ENCODE peak calls at places on chromosomes 4 and X, in nine cellular contexts. Z is ovary; J is neuronal stem cell; I is pancreas; D is esophagus squamous epithelium; R is OCI-LY7; S is MM.1S; P is naive thymus-derived CD4-positive, alpha-beta T cell; N is A549. H is an unnamed sample.

GRCh38 chr4:84235131-84235530 is 264.0 kb downstream of the NKX6-1 start:
- DNase-seq in Z (no peak), J (no peak), I (no peak), D (no peak), R (no peak), S (peak; percentile 27), P (no peak), N (no peak), H (no peak)

GRCh38 chr4:39970559-39971270 is 7.0 kb downstream of the PDS5A start:
- DNase-seq in Z (no peak), J (no peak), I (no peak), D (no peak), R (peak; percentile 35), S (no peak), P (no peak), N (peak; percentile 29), H (no peak)

GRCh38 chrX:19954707-19955106 is 36.2 kb downstream of the BCLAF3 start:
- DNase-seq in Z (no peak), J (no peak), I (no peak), D (no peak), R (no peak), S (no peak), P (no peak), N (no peak), H (no peak)

GRCh38 chrX:16239211-16239610 is 71.9 kb downstream of the MAGEB17 start:
- DNase-seq in Z (no peak), J (no peak), I (no peak), D (no peak), R (no peak), S (no peak), P (no peak), N (peak; percentile 29), H (no peak)

GRCh38 chr4:15479089-15479912 is 9.6 kb downstream of the CC2D2A start:
- DNase-seq in Z (peak; percentile 59), J (peak; percentile 80), I (peak; percentile 31), D (no peak), R (peak; percentile 44), S (peak; percentile 23), P (no peak), N (peak; percentile 84), H (peak; percentile 92)

GRCh38 chr4:69060651-69061308 is 35.5 kb upstream of the UGT2B7 start:
- DNase-seq in Z (no peak), J (no peak), I (no peak), D (no peak), R (peak; percentile 0), S (no peak), P (no peak), N (peak; percentile 41), H (peak; percentile 27)

GRCh38 chr4:123599061-123599919 is 202.7 kb downstream of the SPRY1 start:
- DNase-seq in Z (no peak), J (no peak), I (no peak), D (no peak), R (no peak), S (no peak), P (no peak), N (no peak), H (no peak)

GRCh38 chrX:77875372-77875771 is 19.9 kb downstream of the MAGT1 start:
- DNase-seq in Z (no peak), J (no peak), I (no peak), D (no peak), R (no peak), S (no peak), P (no peak), N (no peak), H (no peak)

GRCh38 chrX:24464498-24464835 is 619 bp upstream of the PDK3 start:
- DNase-seq in Z (peak; percentile 43), J (no peak), I (peak; percentile 2), D (no peak), R (no peak), S (no peak), P (no peak), N (no peak), H (no peak)

GRCh38 chr4:143377635-143378099 is 41.0 kb downstream of the GAB1 start:
- DNase-seq in Z (no peak), J (no peak), I (no peak), D (no peak), R (peak; percentile 88), S (peak; percentile 58), P (no peak), N (no peak), H (no peak)

GRCh38 chrX:17654116-17654515 is 83.2 kb upstream of the SCML1 start:
- DNase-seq in Z (no peak), J (no peak), I (no peak), D (no peak), R (no peak), S (no peak), P (peak; percentile 15), N (no peak), H (no peak)

GRCh38 chr4:88828846-88829245 is 131.2 kb upstream of the NAP1L5 start:
- DNase-seq in Z (no peak), J (no peak), I (no peak), D (no peak), R (no peak), S (no peak), P (no peak), N (no peak), H (no peak)
- H3K27ac ChIP-seq in Z (no peak overlapping the region), J (no peak overlapping the region), I (no peak overlapping the region), D (no peak overlapping the region), R (no peak overlapping the region), S (no peak overlapping the region), P (no peak overlapping the region), N (no peak overlapping the region), H (no peak overlapping the region)

GRCh38 chr4:17552427-17552826 is 24.6 kb upstream of the LAP3 start:
- DNase-seq in Z (no peak), J (no peak), I (peak; percentile 15), D (no peak), R (no peak), S (peak; percentile 56), P (no peak), N (no peak), H (no peak)
- H3K27ac ChIP-seq in Z (no peak overlapping the region), J (no peak overlapping the region), I (no peak overlapping the region), D (no peak overlapping the region), R (no peak overlapping the region), S (peak overlapping the region; percentile 2), P (no peak overlapping the region), N (no peak overlapping the region), H (no peak overlapping the region)

GRCh38 chr4:184016742-184017668 is 111.9 kb downstream of the STOX2 start:
- DNase-seq in Z (peak; percentile 32), J (no peak), I (no peak), D (no peak), R (no peak), S (no peak), P (no peak), N (no peak), H (no peak)
- H3K27ac ChIP-seq in Z (no peak overlapping the region), J (no peak overlapping the region), I (no peak overlapping the region), D (no peak overlapping the region), R (no peak overlapping the region), S (no peak overlapping the region), P (no peak overlapping the region), N (no peak overlapping the region), H (no peak overlapping the region)

GRCh38 chr4:7830747-7831146 is 108.9 kb downstream of the AFAP1 start:
- DNase-seq in Z (no peak), J (no peak), I (no peak), D (no peak), R (no peak), S (no peak), P (no peak), N (no peak), H (no peak)
- H3K27ac ChIP-seq in Z (no peak overlapping the region), J (no peak overlapping the region), I (peak overlapping the region; percentile 3), D (no peak overlapping the region), R (no peak overlapping the region), S (peak overlapping the region; percentile 61), P (peak overlapping the region; percentile 24), N (peak overlapping the region; percentile 47), H (no peak overlapping the region)